ENCODE peak calls at places on chromosomes 3 and 15, in seven cellular contexts. One of them, this sample, is unnamed.
A peak's percentile ranks its signal among the peaks of the same experiment; 100 is the strongest.

GRCh38 chr3:162437480-162437879 is 940.9 kb downstream of the OTOL1 start:
- DNase-seq in endodermal cell: no peak
- DNase-seq in colonic mucosa: no peak
- DNase-seq in left ventricle myocardium inferior: no peak
- DNase-seq in neural progenitor cell: no peak
- DNase-seq in thoracic aorta: no peak
- DNase-seq in ovary: no peak
- DNase-seq in this sample: no peak

GRCh38 chr3:72673011-72673771 is 175.1 kb downstream of the SHQ1 start:
- DNase-seq in endodermal cell: no peak
- DNase-seq in colonic mucosa: no peak
- DNase-seq in left ventricle myocardium inferior: no peak
- DNase-seq in neural progenitor cell: no peak
- DNase-seq in thoracic aorta: no peak
- DNase-seq in ovary: no peak
- DNase-seq in this sample: no peak

GRCh38 chr3:129575987-129576364 is 30.5 kb downstream of the PLXND1 start:
- DNase-seq in endodermal cell: peak; percentile 68
- DNase-seq in colonic mucosa: no peak
- DNase-seq in left ventricle myocardium inferior: no peak
- DNase-seq in neural progenitor cell: peak; percentile 42
- DNase-seq in thoracic aorta: no peak
- DNase-seq in ovary: no peak
- DNase-seq in this sample: no peak

GRCh38 chr3:117611242-117611641 is 901.7 kb downstream of the TUSC7 start:
- DNase-seq in endodermal cell: no peak
- DNase-seq in colonic mucosa: no peak
- DNase-seq in left ventricle myocardium inferior: no peak
- DNase-seq in neural progenitor cell: peak; percentile 16
- DNase-seq in thoracic aorta: no peak
- DNase-seq in ovary: no peak
- DNase-seq in this sample: no peak

GRCh38 chr15:67177750-67178149 is 76.7 kb downstream of the AAGAB start:
- DNase-seq in endodermal cell: no peak
- DNase-seq in colonic mucosa: no peak
- DNase-seq in left ventricle myocardium inferior: no peak
- DNase-seq in neural progenitor cell: no peak
- DNase-seq in thoracic aorta: no peak
- DNase-seq in ovary: no peak
- DNase-seq in this sample: no peak

GRCh38 chr3:127761101-127761802 is 61.1 kb downstream of the MGLL start:
- DNase-seq in endodermal cell: no peak
- DNase-seq in colonic mucosa: no peak
- DNase-seq in left ventricle myocardium inferior: no peak
- DNase-seq in neural progenitor cell: no peak
- DNase-seq in thoracic aorta: no peak
- DNase-seq in ovary: no peak
- DNase-seq in this sample: no peak

GRCh38 chr3:136932978-136933812 is 24.6 kb upstream of the IL20RB start:
- DNase-seq in endodermal cell: no peak
- DNase-seq in colonic mucosa: no peak
- DNase-seq in left ventricle myocardium inferior: no peak
- DNase-seq in neural progenitor cell: no peak
- DNase-seq in thoracic aorta: no peak
- DNase-seq in ovary: no peak
- DNase-seq in this sample: no peak

GRCh38 chr3:155785662-155786295 is 20.3 kb downstream of the C3orf33 start:
- DNase-seq in endodermal cell: no peak
- DNase-seq in colonic mucosa: no peak
- DNase-seq in left ventricle myocardium inferior: no peak
- DNase-seq in neural progenitor cell: no peak
- DNase-seq in thoracic aorta: no peak
- DNase-seq in ovary: no peak
- DNase-seq in this sample: no peak

GRCh38 chr3:41199866-41200668 is 762 bp downstream of the CTNNB1 start:
- DNase-seq in endodermal cell: peak; percentile 77
- DNase-seq in colonic mucosa: peak; percentile 46
- DNase-seq in left ventricle myocardium inferior: peak; percentile 37
- DNase-seq in neural progenitor cell: peak; percentile 64
- DNase-seq in thoracic aorta: no peak
- DNase-seq in ovary: no peak
- DNase-seq in this sample: no peak

GRCh38 chr3:104273046-104273649 is 1093.6 kb upstream of the ALCAM start:
- DNase-seq in endodermal cell: no peak
- DNase-seq in colonic mucosa: no peak
- DNase-seq in left ventricle myocardium inferior: no peak
- DNase-seq in neural progenitor cell: peak; percentile 24
- DNase-seq in thoracic aorta: no peak
- DNase-seq in ovary: no peak
- DNase-seq in this sample: no peak

GRCh38 chr3:169510378-169510777 is 153.1 kb downstream of the MECOM start:
- DNase-seq in endodermal cell: peak; percentile 70
- DNase-seq in colonic mucosa: no peak
- DNase-seq in left ventricle myocardium inferior: no peak
- DNase-seq in neural progenitor cell: no peak
- DNase-seq in thoracic aorta: no peak
- DNase-seq in ovary: no peak
- DNase-seq in this sample: no peak

GRCh38 chr15:40048155-40048792 is 9.3 kb upstream of the SRP14 start:
- DNase-seq in endodermal cell: no peak
- DNase-seq in colonic mucosa: no peak
- DNase-seq in left ventricle myocardium inferior: no peak
- DNase-seq in neural progenitor cell: no peak
- DNase-seq in thoracic aorta: no peak
- DNase-seq in ovary: no peak
- DNase-seq in this sample: peak; percentile 58

GRCh38 chr15:60682115-60682514 is 203.2 kb upstream of the ICE2 start:
- DNase-seq in endodermal cell: no peak
- DNase-seq in colonic mucosa: no peak
- DNase-seq in left ventricle myocardium inferior: no peak
- DNase-seq in neural progenitor cell: no peak
- DNase-seq in thoracic aorta: no peak
- DNase-seq in ovary: no peak
- DNase-seq in this sample: no peak

GRCh38 chr3:65438096-65438495 is 600.6 kb downstream of the MAGI1 start:
- DNase-seq in endodermal cell: no peak
- DNase-seq in colonic mucosa: no peak
- DNase-seq in left ventricle myocardium inferior: no peak
- DNase-seq in neural progenitor cell: no peak
- DNase-seq in thoracic aorta: no peak
- DNase-seq in ovary: no peak
- DNase-seq in this sample: no peak

GRCh38 chr3:184395320-184395660 is 15.4 kb downstream of the CHRD start:
- DNase-seq in endodermal cell: no peak
- DNase-seq in colonic mucosa: no peak
- DNase-seq in left ventricle myocardium inferior: no peak
- DNase-seq in neural progenitor cell: no peak
- DNase-seq in thoracic aorta: no peak
- DNase-seq in ovary: no peak
- DNase-seq in this sample: no peak

GRCh38 chr3:108301695-108302404 is 5.5 kb downstream of the HHLA2 start:
- DNase-seq in endodermal cell: no peak
- DNase-seq in colonic mucosa: no peak
- DNase-seq in left ventricle myocardium inferior: no peak
- DNase-seq in neural progenitor cell: no peak
- DNase-seq in thoracic aorta: no peak
- DNase-seq in ovary: no peak
- DNase-seq in this sample: no peak

GRCh38 chr3:107662109-107662477 is 139.3 kb downstream of the BBX start:
- DNase-seq in endodermal cell: no peak
- DNase-seq in colonic mucosa: peak; percentile 21
- DNase-seq in left ventricle myocardium inferior: no peak
- DNase-seq in neural progenitor cell: no peak
- DNase-seq in thoracic aorta: peak; percentile 46
- DNase-seq in ovary: no peak
- DNase-seq in this sample: no peak

GRCh38 chr3:107441617-107442016 is 64.4 kb downstream of the CCDC54 start:
- DNase-seq in endodermal cell: peak; percentile 63
- DNase-seq in colonic mucosa: no peak
- DNase-seq in left ventricle myocardium inferior: no peak
- DNase-seq in neural progenitor cell: no peak
- DNase-seq in thoracic aorta: no peak
- DNase-seq in ovary: no peak
- DNase-seq in this sample: no peak

GRCh38 chr3:145457825-145458552 is 703.0 kb downstream of the PLOD2 start:
- DNase-seq in endodermal cell: no peak
- DNase-seq in colonic mucosa: no peak
- DNase-seq in left ventricle myocardium inferior: no peak
- DNase-seq in neural progenitor cell: no peak
- DNase-seq in thoracic aorta: no peak
- DNase-seq in ovary: no peak
- DNase-seq in this sample: no peak

GRCh38 chr3:171264758-171265157 is 195.4 kb downstream of the TNIK start:
- DNase-seq in endodermal cell: no peak
- DNase-seq in colonic mucosa: no peak
- DNase-seq in left ventricle myocardium inferior: no peak
- DNase-seq in neural progenitor cell: no peak
- DNase-seq in thoracic aorta: no peak
- DNase-seq in ovary: no peak
- DNase-seq in this sample: no peak

GRCh38 chr3:75906555-75907112 is 121.3 kb upstream of the ZNF717 start:
- DNase-seq in endodermal cell: peak; percentile 94
- DNase-seq in colonic mucosa: no peak
- DNase-seq in left ventricle myocardium inferior: no peak
- DNase-seq in neural progenitor cell: peak; percentile 88
- DNase-seq in thoracic aorta: no peak
- DNase-seq in ovary: no peak
- DNase-seq in this sample: no peak

GRCh38 chr3:187049462-187050101 is 89.7 kb downstream of the RPL39L start:
- DNase-seq in endodermal cell: peak; percentile 29
- DNase-seq in colonic mucosa: no peak
- DNase-seq in left ventricle myocardium inferior: no peak
- DNase-seq in neural progenitor cell: no peak
- DNase-seq in thoracic aorta: no peak
- DNase-seq in ovary: no peak
- DNase-seq in this sample: no peak
- H3K9me3 ChIP-seq in endodermal cell: peaks cover 24% of the 10 kb centered on the region
- H3K9me3 ChIP-seq in colonic mucosa: no peaks in the 10 kb centered on the region
- H3K9me3 ChIP-seq in left ventricle myocardium inferior: peaks cover 23% of the 10 kb centered on the region
- H3K9me3 ChIP-seq in neural progenitor cell: no peaks in the 10 kb centered on the region
- H3K9me3 ChIP-seq in thoracic aorta: peaks cover 7% of the 10 kb centered on the region
- H3K9me3 ChIP-seq in ovary: no peaks in the 10 kb centered on the region
- H3K9me3 ChIP-seq in this sample: peaks cover 12% of the 10 kb centered on the region

GRCh38 chr15:31398677-31399260 is 72.1 kb downstream of the KLF13 start:
- DNase-seq in endodermal cell: peak; percentile 42
- DNase-seq in colonic mucosa: peak; percentile 76
- DNase-seq in left ventricle myocardium inferior: peak; percentile 13
- DNase-seq in neural progenitor cell: no peak
- DNase-seq in thoracic aorta: no peak
- DNase-seq in ovary: no peak
- DNase-seq in this sample: no peak

GRCh38 chr15:31397851-31398661 is 71.4 kb downstream of the KLF13 start:
- DNase-seq in endodermal cell: peak; percentile 56
- DNase-seq in colonic mucosa: peak; percentile 51
- DNase-seq in left ventricle myocardium inferior: peak; percentile 18
- DNase-seq in neural progenitor cell: no peak
- DNase-seq in thoracic aorta: no peak
- DNase-seq in ovary: no peak
- DNase-seq in this sample: no peak

GRCh38 chr15:31401282-31401681 is 74.6 kb downstream of the KLF13 start:
- DNase-seq in endodermal cell: no peak
- DNase-seq in colonic mucosa: no peak
- DNase-seq in left ventricle myocardium inferior: no peak
- DNase-seq in neural progenitor cell: no peak
- DNase-seq in thoracic aorta: no peak
- DNase-seq in ovary: no peak
- DNase-seq in this sample: no peak

GRCh38 chr15:31400222-31400927 is 73.7 kb downstream of the KLF13 start:
- DNase-seq in endodermal cell: no peak
- DNase-seq in colonic mucosa: peak; percentile 17
- DNase-seq in left ventricle myocardium inferior: peak; percentile 11
- DNase-seq in neural progenitor cell: no peak
- DNase-seq in thoracic aorta: no peak
- DNase-seq in ovary: no peak
- DNase-seq in this sample: no peak

DNA sequence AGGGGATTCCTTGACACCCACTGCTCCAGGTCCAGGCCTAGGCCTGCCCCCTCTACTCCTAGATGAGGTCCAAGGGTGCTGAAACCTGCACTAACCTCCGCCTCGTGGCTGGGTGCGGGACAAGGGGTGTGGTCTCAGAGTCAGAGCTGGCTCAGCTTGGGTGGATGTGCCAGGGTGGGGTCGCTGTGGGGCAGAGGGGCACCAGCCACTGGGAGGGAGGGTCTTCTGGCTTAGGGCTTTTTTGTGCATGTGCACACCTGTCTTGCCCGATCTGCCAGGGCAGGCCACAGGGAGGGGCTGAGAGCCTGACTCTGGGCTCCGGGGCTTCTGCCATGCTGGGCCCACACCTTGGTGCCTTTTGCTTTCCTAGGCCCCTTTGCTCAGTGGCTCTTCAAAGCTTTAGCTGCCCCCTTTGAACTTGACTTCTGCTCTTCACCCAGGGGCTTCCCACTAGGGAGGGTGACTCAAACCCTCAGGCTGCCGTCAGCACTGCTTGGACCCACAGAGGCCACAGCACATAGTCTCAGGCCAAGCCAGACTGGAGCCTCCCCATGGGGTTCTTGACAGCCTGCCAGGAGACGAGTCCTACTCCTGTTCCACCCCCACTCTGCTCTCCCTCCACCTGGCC is 73.0 kb downstream of the KLF13 start:
- DNase-seq in endodermal cell: no peak
- DNase-seq in colonic mucosa: peak; percentile 53
- DNase-seq in left ventricle myocardium inferior: peak; percentile 14
- DNase-seq in neural progenitor cell: no peak
- DNase-seq in thoracic aorta: no peak
- DNase-seq in ovary: no peak
- DNase-seq in this sample: no peak
- H3K9me3 ChIP-seq in endodermal cell: no peaks in the 10 kb centered on the region
- H3K9me3 ChIP-seq in colonic mucosa: no peaks in the 10 kb centered on the region
- H3K9me3 ChIP-seq in left ventricle myocardium inferior: no peaks in the 10 kb centered on the region
- H3K9me3 ChIP-seq in neural progenitor cell: no peaks in the 10 kb centered on the region
- H3K9me3 ChIP-seq in thoracic aorta: no peaks in the 10 kb centered on the region
- H3K9me3 ChIP-seq in ovary: no peaks in the 10 kb centered on the region
- H3K9me3 ChIP-seq in this sample: no peaks in the 10 kb centered on the region

GRCh38 chr3:121269389-121269788 is 276.4 kb downstream of the POLQ start:
- DNase-seq in endodermal cell: no peak
- DNase-seq in colonic mucosa: no peak
- DNase-seq in left ventricle myocardium inferior: no peak
- DNase-seq in neural progenitor cell: no peak
- DNase-seq in thoracic aorta: no peak
- DNase-seq in ovary: no peak
- DNase-seq in this sample: no peak

DNA sequence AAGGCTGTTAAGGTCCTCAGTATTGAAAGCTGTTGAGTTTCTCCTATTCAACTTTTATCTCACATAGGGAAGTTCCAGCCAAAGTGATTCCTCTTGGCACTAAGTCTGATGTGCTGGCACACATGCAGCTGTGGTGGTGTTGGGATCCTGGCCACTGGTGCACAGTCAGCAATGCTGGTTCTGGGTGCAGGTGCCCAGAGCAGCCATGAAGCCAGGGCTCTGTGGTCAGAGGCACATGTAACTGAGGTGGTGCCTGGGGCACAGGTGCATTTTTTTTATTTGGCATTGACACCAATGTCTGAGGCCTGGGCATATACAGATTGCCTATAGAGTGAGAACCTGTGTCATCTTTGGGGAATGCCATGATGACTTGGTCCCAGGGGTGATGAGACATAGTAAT is 271.4 kb downstream of the POLQ start:
- DNase-seq in endodermal cell: no peak
- DNase-seq in colonic mucosa: no peak
- DNase-seq in left ventricle myocardium inferior: no peak
- DNase-seq in neural progenitor cell: no peak
- DNase-seq in thoracic aorta: no peak
- DNase-seq in ovary: no peak
- DNase-seq in this sample: no peak
- H3K9me3 ChIP-seq in endodermal cell: no peaks in the 10 kb centered on the region
- H3K9me3 ChIP-seq in colonic mucosa: no peaks in the 10 kb centered on the region
- H3K9me3 ChIP-seq in left ventricle myocardium inferior: peaks cover 80% of the 10 kb centered on the region
- H3K9me3 ChIP-seq in neural progenitor cell: peaks cover 3% of the 10 kb centered on the region
- H3K9me3 ChIP-seq in thoracic aorta: no peaks in the 10 kb centered on the region
- H3K9me3 ChIP-seq in ovary: peaks cover 5% of the 10 kb centered on the region
- H3K9me3 ChIP-seq in this sample: peaks cover 43% of the 10 kb centered on the region

GRCh38 chr15:95024388-95024787 is 793.0 kb downstream of the MCTP2 start:
- DNase-seq in endodermal cell: peak; percentile 47
- DNase-seq in colonic mucosa: no peak
- DNase-seq in left ventricle myocardium inferior: no peak
- DNase-seq in neural progenitor cell: peak; percentile 71
- DNase-seq in thoracic aorta: no peak
- DNase-seq in ovary: no peak
- DNase-seq in this sample: no peak
- H3K9me3 ChIP-seq in endodermal cell: no peaks in the 10 kb centered on the region
- H3K9me3 ChIP-seq in colonic mucosa: no peaks in the 10 kb centered on the region
- H3K9me3 ChIP-seq in left ventricle myocardium inferior: peaks cover 20% of the 10 kb centered on the region
- H3K9me3 ChIP-seq in neural progenitor cell: no peaks in the 10 kb centered on the region
- H3K9me3 ChIP-seq in thoracic aorta: no peaks in the 10 kb centered on the region
- H3K9me3 ChIP-seq in ovary: no peaks in the 10 kb centered on the region
- H3K9me3 ChIP-seq in this sample: peaks cover 11% of the 10 kb centered on the region